ENCODE peak calls at places on chromosomes 5 and 9, in five cellular contexts. T is HepG2, W is pancreas, C is lower lobe of right lung, G is astrocyte. B is an unnamed sample.
A peak's percentile ranks its signal among the peaks of the same experiment; 100 is the strongest.

GRCh38 chr9:120676767-120677402 is 37.4 kb downstream of the MEGF9 start:
- DNase-seq in G (no peak), T (no peak), C (no peak), W (no peak), B (no peak)

GRCh38 chr9:70532753-70533152 is 118.3 kb upstream of the KLF9 start:
- DNase-seq in T (no peak), W (no peak), G (no peak), C (no peak), B (no peak)

GRCh38 chr5:170393235-170393634 is 4.1 kb upstream of the KCNMB1 start:
- DNase-seq in W (no peak), C (no peak), T (no peak), G (no peak), B (no peak)

GRCh38 chr5:95631991-95632675 is 12.2 kb downstream of the GPR150 start:
- DNase-seq in W (no peak), T (peak; percentile 24), G (peak; percentile 26), C (no peak), B (peak; percentile 34)

GRCh38 chr9:8653855-8654254 is 854.3 kb upstream of the DMAC1 start:
- DNase-seq in W (no peak), C (no peak), G (no peak), T (no peak), B (no peak)

GRCh38 chr9:119853126-119853525 is 483.9 kb upstream of the BRINP1 start:
- DNase-seq in W (no peak), C (no peak), G (no peak), T (no peak), B (no peak)

GRCh38 chr9:127058645-127059021 is 63.8 kb downstream of the ANGPTL2 start:
- DNase-seq in G (no peak), W (no peak), T (no peak), C (no peak), B (no peak)

GRCh38 chr5:14183187-14183939 is 40.2 kb downstream of the TRIO start:
- DNase-seq in T (no peak), W (no peak), G (no peak), C (no peak), B (no peak)

GRCh38 chr5:180330810-180331646 is 22.1 kb downstream of the GFPT2 start:
- DNase-seq in G (peak; percentile 100), C (peak; percentile 32), W (peak; percentile 48), T (peak; percentile 21), B (no peak)

GRCh38 chr5:161084108-161084507 is 232.1 kb upstream of the ATP10B start:
- DNase-seq in C (no peak), T (no peak), G (no peak), W (no peak), B (no peak)

GRCh38 chr5:173307695-173308094 is 20.5 kb downstream of the STC2 start:
- DNase-seq in T (no peak), G (no peak), C (no peak), W (no peak), B (no peak)

GRCh38 chr5:64331597-64332277 is 166.1 kb downstream of the RNF180 start:
- DNase-seq in C (peak; percentile 59), W (no peak), T (no peak), G (no peak), B (no peak)

GRCh38 chr9:30382271-30382670 is 2002.2 kb upstream of the ACO1 start:
- DNase-seq in C (no peak), T (no peak), G (no peak), W (no peak), B (no peak)

GRCh38 chr5:3310551-3311340 is 284.9 kb upstream of the IRX1 start:
- DNase-seq in C (no peak), T (peak; percentile 2), W (peak; percentile 26), G (peak; percentile 87), B (no peak)

GRCh38 chr5:106154280-106154716 is 1516.4 kb downstream of the EFNA5 start:
- DNase-seq in G (no peak), W (no peak), C (peak; percentile 37), T (no peak), B (no peak)

GRCh38 chr5:72210913-72211670 is 103.8 kb downstream of the MAP1B start:
- DNase-seq in G (peak; percentile 92), C (no peak), W (peak; percentile 53), T (peak; percentile 44), B (no peak)

GRCh38 chr9:134869554-134870310 is 10.9 kb upstream of the FCN2 start:
- DNase-seq in T (no peak), W (no peak), G (no peak), C (no peak), B (no peak)

GRCh38 chr9:135076143-135076875 is 11.2 kb upstream of the OLFM1 start:
- DNase-seq in G (no peak), W (peak; percentile 7), C (no peak), T (no peak), B (no peak)

GRCh38 chr9:114177423-114178064 is 22.2 kb downstream of the COL27A1 start:
- DNase-seq in T (no peak), W (no peak), C (no peak), G (peak; percentile 63), B (no peak)

GRCh38 chr5:177496111-177497010 is 1.0 kb downstream of the PDLIM7 start:
- DNase-seq in W (no peak), T (peak; percentile 85), C (no peak), G (peak; percentile 88), B (no peak)

GRCh38 chr5:158677490-158677838 is 422.3 kb downstream of the EBF1 start:
- DNase-seq in T (no peak), C (no peak), W (no peak), G (no peak), B (no peak)

GRCh38 chr9:35795701-35796100 is 4.3 kb downstream of the NPR2 start:
- DNase-seq in T (no peak), G (peak; percentile 17), W (no peak), C (no peak), B (no peak)
- H3K27ac ChIP-seq in T (no peak overlapping the region), G (no peak overlapping the region), W (no peak overlapping the region), C (no peak overlapping the region), B (no peak overlapping the region)

GRCh38 chr5:40570408-40571129 is 109.1 kb upstream of the PTGER4 start:
- DNase-seq in W (no peak), G (peak; percentile 72), T (no peak), C (no peak), B (no peak)

GRCh38 chr5:40568548-40568947 is 111.2 kb upstream of the PTGER4 start:
- DNase-seq in C (no peak), T (no peak), W (no peak), G (no peak), B (no peak)

GRCh38 chr5:40572359-40572758 is 107.4 kb upstream of the PTGER4 start:
- DNase-seq in G (no peak), C (no peak), W (no peak), T (no peak), B (no peak)

GRCh38 chr5:40572947-40573346 is 106.8 kb upstream of the PTGER4 start:
- DNase-seq in T (no peak), G (peak; percentile 18), C (no peak), W (no peak), B (no peak)

DNA sequence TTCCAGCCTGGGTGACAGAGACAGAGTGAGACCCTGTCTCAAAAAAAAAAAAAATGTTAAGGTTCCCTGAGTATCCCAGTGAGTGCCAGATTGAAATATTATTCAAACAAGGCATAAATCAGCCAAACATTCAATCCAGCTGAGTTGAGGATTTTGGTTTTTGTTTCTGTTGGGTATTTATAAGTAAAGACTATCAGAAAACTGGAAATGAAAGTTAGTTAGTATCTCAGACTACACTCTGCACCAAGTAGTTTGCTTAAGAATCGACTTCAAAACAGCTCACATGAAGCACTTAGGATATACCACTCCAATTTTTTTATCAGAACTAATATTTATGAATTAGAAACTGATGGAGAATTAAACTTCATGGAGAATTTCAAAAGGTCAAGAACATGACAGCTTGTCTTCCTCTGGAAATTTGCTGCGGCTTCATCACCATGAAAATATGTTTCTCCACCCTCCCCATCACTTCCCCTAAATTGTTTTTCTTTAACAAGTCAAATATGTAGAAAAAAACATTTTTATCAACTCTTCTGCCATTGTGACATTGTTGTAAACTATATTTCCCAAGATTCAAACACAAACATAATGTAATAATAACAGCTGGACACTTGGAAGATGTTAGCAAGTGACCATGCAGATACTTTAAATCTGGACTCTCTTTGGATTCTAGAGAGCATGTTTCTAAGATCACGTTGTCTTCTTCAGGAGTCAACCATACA is 110.0 kb upstream of the PTGER4 start:
- DNase-seq in T (no peak), G (no peak), C (no peak), W (no peak), B (no peak)
- H3K27ac ChIP-seq in T (no peak overlapping the region), G (peak overlapping the region; percentile 69), C (peak overlapping the region; percentile 46), W (no peak overlapping the region), B (no peak overlapping the region)

GRCh38 chr5:151039665-151040064 is 19.3 kb downstream of the GPX3 start:
- DNase-seq in G (no peak), T (no peak), W (no peak), C (peak; percentile 31), B (no peak)
- H3K27ac ChIP-seq in G (no peak overlapping the region), T (peak overlapping the region; percentile 63), W (no peak overlapping the region), C (peak overlapping the region; percentile 66), B (no peak overlapping the region)

GRCh38 chr5:16894236-16895057 is 41.6 kb downstream of the MYO10 start:
- DNase-seq in W (peak; percentile 62), T (peak; percentile 75), G (peak; percentile 99), C (no peak), B (no peak)

GRCh38 chr5:16897284-16897704 is 38.8 kb downstream of the MYO10 start:
- DNase-seq in T (no peak), W (no peak), G (peak; percentile 82), C (no peak), B (no peak)

GRCh38 chr5:16897800-16898199 is 38.3 kb downstream of the MYO10 start:
- DNase-seq in T (no peak), G (no peak), C (no peak), W (no peak), B (no peak)

GRCh38 chr5:16899171-16899570 is 36.9 kb downstream of the MYO10 start:
- DNase-seq in T (no peak), C (no peak), W (no peak), G (no peak), B (no peak)

GRCh38 chr5:16896767-16897166 is 39.3 kb downstream of the MYO10 start:
- DNase-seq in W (no peak), G (no peak), T (no peak), C (no peak), B (no peak)
- H3K27ac ChIP-seq in W (peak overlapping the region; percentile 55), G (peak overlapping the region; percentile 2), T (no peak overlapping the region), C (no peak overlapping the region), B (no peak overlapping the region)